ENCODE peak calls at places on chromosomes 1 and 21, in six cellular contexts. One of them, this sample, is unnamed.

GRCh38 chr21:42716074-42716473 is 62.7 kb downstream of the PDE9A start:
- DNase-seq in hypothalamus: no peak
- DNase-seq in HepG2: no peak
- DNase-seq in left cardiac atrium: no peak
- DNase-seq in germinal center: no peak
- DNase-seq in activated naive CD8-positive, alpha-beta T cell treated with anti-CD3 and anti-CD28 coated beads, Interleukin-2, amount 50 U/mL, for 24 hours: no peak
- DNase-seq in this sample: no peak

GRCh38 chr1:207298666-207299065 is 22.8 kb upstream of the CD55 start:
- DNase-seq in hypothalamus: no peak
- DNase-seq in HepG2: no peak
- DNase-seq in left cardiac atrium: no peak
- DNase-seq in germinal center: no peak
- DNase-seq in activated naive CD8-positive, alpha-beta T cell treated with anti-CD3 and anti-CD28 coated beads, Interleukin-2, amount 50 U/mL, for 24 hours: no peak
- DNase-seq in this sample: no peak

GRCh38 chr21:34965200-34966174 is 83.6 kb downstream of the RUNX1 start:
- DNase-seq in hypothalamus: no peak
- DNase-seq in HepG2: peak; percentile 72
- DNase-seq in left cardiac atrium: no peak
- DNase-seq in germinal center: no peak
- DNase-seq in activated naive CD8-positive, alpha-beta T cell treated with anti-CD3 and anti-CD28 coated beads, Interleukin-2, amount 50 U/mL, for 24 hours: no peak
- DNase-seq in this sample: no peak

GRCh38 chr1:228336308-228337030 is 70.2 kb downstream of the TRIM11 start:
- DNase-seq in hypothalamus: no peak
- DNase-seq in HepG2: no peak
- DNase-seq in left cardiac atrium: no peak
- DNase-seq in germinal center: no peak
- DNase-seq in activated naive CD8-positive, alpha-beta T cell treated with anti-CD3 and anti-CD28 coated beads, Interleukin-2, amount 50 U/mL, for 24 hours: no peak
- DNase-seq in this sample: peak; percentile 53

GRCh38 chr21:29221259-29221744 is 77.4 kb upstream of the BACH1 start:
- DNase-seq in hypothalamus: no peak
- DNase-seq in HepG2: no peak
- DNase-seq in left cardiac atrium: no peak
- DNase-seq in germinal center: no peak
- DNase-seq in activated naive CD8-positive, alpha-beta T cell treated with anti-CD3 and anti-CD28 coated beads, Interleukin-2, amount 50 U/mL, for 24 hours: no peak
- DNase-seq in this sample: no peak

GRCh38 chr1:19969898-19970660 is 9.3 kb downstream of the PLA2G2A start:
- DNase-seq in hypothalamus: no peak
- DNase-seq in HepG2: no peak
- DNase-seq in left cardiac atrium: no peak
- DNase-seq in germinal center: no peak
- DNase-seq in activated naive CD8-positive, alpha-beta T cell treated with anti-CD3 and anti-CD28 coated beads, Interleukin-2, amount 50 U/mL, for 24 hours: no peak
- DNase-seq in this sample: no peak

GRCh38 chr21:43004926-43005325 is 30.6 kb downstream of the PKNOX1 start:
- DNase-seq in hypothalamus: no peak
- DNase-seq in HepG2: no peak
- DNase-seq in left cardiac atrium: no peak
- DNase-seq in germinal center: no peak
- DNase-seq in activated naive CD8-positive, alpha-beta T cell treated with anti-CD3 and anti-CD28 coated beads, Interleukin-2, amount 50 U/mL, for 24 hours: no peak
- DNase-seq in this sample: no peak

GRCh38 chr1:234922987-234923386 is 205.7 kb downstream of the TOMM20 start:
- DNase-seq in hypothalamus: no peak
- DNase-seq in HepG2: no peak
- DNase-seq in left cardiac atrium: no peak
- DNase-seq in germinal center: no peak
- DNase-seq in activated naive CD8-positive, alpha-beta T cell treated with anti-CD3 and anti-CD28 coated beads, Interleukin-2, amount 50 U/mL, for 24 hours: no peak
- DNase-seq in this sample: no peak

GRCh38 chr21:46068516-46069079 is 29.3 kb upstream of the COL6A2 start:
- DNase-seq in hypothalamus: no peak
- DNase-seq in HepG2: no peak
- DNase-seq in left cardiac atrium: no peak
- DNase-seq in germinal center: no peak
- DNase-seq in activated naive CD8-positive, alpha-beta T cell treated with anti-CD3 and anti-CD28 coated beads, Interleukin-2, amount 50 U/mL, for 24 hours: no peak
- DNase-seq in this sample: no peak

GRCh38 chr21:42711667-42712066 is 58.2 kb downstream of the PDE9A start:
- DNase-seq in hypothalamus: no peak
- DNase-seq in HepG2: peak; percentile 90
- DNase-seq in left cardiac atrium: no peak
- DNase-seq in germinal center: no peak
- DNase-seq in activated naive CD8-positive, alpha-beta T cell treated with anti-CD3 and anti-CD28 coated beads, Interleukin-2, amount 50 U/mL, for 24 hours: no peak
- DNase-seq in this sample: no peak

GRCh38 chr1:46030876-46031660 is 101.4 kb downstream of the PIK3R3 start:
- DNase-seq in hypothalamus: no peak
- DNase-seq in HepG2: no peak
- DNase-seq in left cardiac atrium: no peak
- DNase-seq in germinal center: no peak
- DNase-seq in activated naive CD8-positive, alpha-beta T cell treated with anti-CD3 and anti-CD28 coated beads, Interleukin-2, amount 50 U/mL, for 24 hours: no peak
- DNase-seq in this sample: no peak

GRCh38 chr1:17122449-17123194 is 3.4 kb upstream of the PADI2 start:
- DNase-seq in hypothalamus: no peak
- DNase-seq in HepG2: peak; percentile 27
- DNase-seq in left cardiac atrium: no peak
- DNase-seq in germinal center: no peak
- DNase-seq in activated naive CD8-positive, alpha-beta T cell treated with anti-CD3 and anti-CD28 coated beads, Interleukin-2, amount 50 U/mL, for 24 hours: no peak
- DNase-seq in this sample: no peak

This sample was measured in Right ventricle myocardium inferior.